ENCODE peak calls at places on chromosome 16, in five cellular contexts. A is right atrium auricular region, O is ascending aorta, P is Panc1, G is AG10803. E is an unnamed sample.
A peak's percentile ranks its signal among the peaks of the same experiment; 100 is the strongest.

GRCh38 chr16:27543801-27544200 is 5.9 kb downstream of the GTF3C1 start:
- DNase-seq in A (no peak), O (no peak), P (no peak), G (no peak), E (no peak)

GRCh38 chr16:66116163-66116792 is 250.2 kb upstream of the CDH5 start:
- DNase-seq in A (no peak), O (no peak), P (no peak), G (peak; percentile 43), E (no peak)

GRCh38 chr16:70589998-70590471 is 56.3 kb upstream of the IL34 start:
- DNase-seq in A (no peak), O (peak; percentile 69), P (no peak), G (peak; percentile 47), E (peak; percentile 15)

GRCh38 chr16:24499193-24499814 is 40.1 kb upstream of the RBBP6 start:
- DNase-seq in A (no peak), O (no peak), P (no peak), G (peak; percentile 16), E (no peak)

GRCh38 chr16:30658731-30659506 is 688 bp downstream of the FBRS start:
- DNase-seq in A (peak; percentile 87), O (peak; percentile 94), P (no peak), G (peak; percentile 98), E (peak; percentile 78)

GRCh38 chr16:9650284-9650683 is 531.9 kb downstream of the GRIN2A start:
- DNase-seq in A (no peak), O (no peak), P (no peak), G (no peak), E (no peak)

GRCh38 chr16:53415504-53415903 is 18.8 kb upstream of the RBL2 start:
- DNase-seq in A (no peak), O (no peak), P (no peak), G (no peak), E (no peak)

GRCh38 chr16:88067530-88068411 is 116.5 kb downstream of the BANP start:
- DNase-seq in A (no peak), O (no peak), P (no peak), G (no peak), E (no peak)

GRCh38 chr16:46496701-46497100 is 124.5 kb downstream of the SHCBP1 start:
- DNase-seq in A (no peak), O (no peak), P (no peak), G (no peak), E (no peak)

GRCh38 chr16:11632455-11632921 is 35.8 kb upstream of the SNN start:
- DNase-seq in A (peak; percentile 75), O (peak; percentile 83), P (no peak), G (peak; percentile 82), E (peak; percentile 36)

GRCh38 chr16:14676633-14677032 is 17.5 kb downstream of the PLA2G10 start:
- DNase-seq in A (no peak), O (no peak), P (no peak), G (no peak), E (no peak)

GRCh38 chr16:85640606-85641005 is 27.5 kb downstream of the GSE1 start:
- DNase-seq in A (no peak), O (no peak), P (no peak), G (no peak), E (no peak)

GRCh38 chr16:89495121-89495520 is 4.8 kb upstream of the ANKRD11 start:
- DNase-seq in A (no peak), O (no peak), P (no peak), G (peak; percentile 82), E (no peak)

GRCh38 chr16:32116080-32116479 is 137.0 kb upstream of the TP53TG3D start:
- DNase-seq in A (no peak), O (no peak), P (no peak), G (no peak), E (no peak)

GRCh38 chr16:3819741-3820724 is 60.5 kb downstream of the CREBBP start:
- DNase-seq in A (no peak), O (no peak), P (peak; percentile 24), G (peak; percentile 85), E (peak; percentile 48)

GRCh38 chr16:48558269-48558915 is 51.6 kb downstream of the N4BP1 start:
- DNase-seq in A (no peak), O (no peak), P (no peak), G (peak; percentile 79), E (no peak)
- H3K4me3 ChIP-seq in A (no peak overlapping the region), O (no peak overlapping the region), P (no peak overlapping the region), G (no peak overlapping the region), E (no peak overlapping the region)

GRCh38 chr16:1971678-1972489 is at the start of gene TBL3:
- DNase-seq in A (peak; percentile 95), O (peak; percentile 97), P (no peak), G (peak; percentile 93), E (peak; percentile 49)
- TF ChIP-seq CTCF in A (no peak), O (no peak), P (no peak), G (no peak), E (no peak)

GRCh38 chr16:51544850-51545467 is 393.9 kb upstream of the SALL1 start:
- DNase-seq in A (no peak), O (no peak), P (no peak), G (no peak), E (no peak)
- H3K4me3 ChIP-seq in A (no peak overlapping the region), O (no peak overlapping the region), P (no peak overlapping the region), G (no peak overlapping the region), E (no peak overlapping the region)

DNA sequence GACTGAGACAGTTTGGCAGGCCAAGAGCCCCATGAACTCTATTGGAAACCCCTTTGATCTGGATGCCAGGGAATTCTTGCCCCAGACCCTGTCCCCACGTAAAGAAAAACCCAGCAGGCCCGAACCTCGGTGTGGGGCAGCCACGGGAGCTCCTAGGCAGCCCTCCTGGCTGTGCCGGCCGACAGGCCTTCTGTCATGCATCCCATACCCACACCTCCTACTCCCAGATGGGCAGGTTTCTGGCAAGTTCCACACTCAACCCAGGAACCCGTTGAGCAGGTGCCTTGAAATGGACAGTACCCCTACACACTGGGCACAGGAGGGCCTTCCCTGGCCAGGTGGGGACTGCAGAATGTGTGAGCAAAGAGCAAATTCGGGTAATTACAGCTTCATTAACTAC is 23.6 kb upstream of the ATP2C2 start:
- DNase-seq in A (no peak), O (no peak), P (no peak), G (no peak), E (no peak)
- TF ChIP-seq CTCF in A (no peak), O (no peak), P (no peak), G (no peak), E (no peak)

DNA sequence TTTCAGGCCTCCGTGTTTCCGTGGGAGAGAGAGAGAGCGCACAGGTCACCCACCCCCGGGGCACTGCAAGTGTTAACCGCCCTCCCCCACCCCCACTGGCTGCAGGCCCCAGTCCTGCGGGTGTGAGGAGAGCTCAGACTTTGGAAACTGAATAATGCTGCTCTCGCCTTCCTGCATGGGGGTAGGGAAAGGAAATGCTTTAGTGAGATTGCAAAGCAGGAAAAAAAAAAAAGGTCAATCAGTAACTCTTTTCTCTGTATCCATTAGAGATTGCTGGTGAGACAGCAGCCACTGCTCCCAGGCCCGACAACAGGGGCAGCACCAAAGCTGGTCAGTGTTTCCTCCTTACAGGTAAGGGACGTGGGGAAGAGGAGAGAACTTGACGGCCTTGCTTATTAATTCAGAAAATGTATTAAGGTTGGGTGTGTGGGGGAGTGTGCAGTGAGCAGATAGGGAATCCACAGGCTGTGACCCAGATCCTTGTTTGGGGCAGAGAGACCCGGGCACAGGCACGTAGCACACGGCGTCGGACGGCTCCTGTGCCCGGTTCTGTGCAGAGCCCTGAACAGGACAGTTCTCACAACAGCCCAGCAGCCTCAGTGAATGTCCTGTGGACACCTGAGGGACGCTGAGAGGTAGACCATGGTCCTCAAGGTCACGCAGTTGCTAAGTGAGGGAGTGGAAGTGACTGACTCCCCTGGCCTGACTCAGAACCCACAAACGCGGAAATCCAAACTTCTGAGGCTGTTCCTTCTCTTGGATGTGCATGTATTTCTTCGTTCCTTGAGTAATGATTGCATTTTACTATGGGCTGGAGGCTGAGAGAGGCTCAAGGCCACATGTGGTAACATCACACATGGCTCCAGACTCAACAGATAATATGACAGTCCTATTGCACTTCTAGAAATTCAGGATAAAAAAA is 156.5 kb downstream of the FOXL1 start:
- DNase-seq in A (no peak), O (no peak), P (no peak), G (no peak), E (no peak)
- H3K4me3 ChIP-seq in A (no peak overlapping the region), O (no peak overlapping the region), P (no peak overlapping the region), G (no peak overlapping the region), E (peak overlapping the region; percentile 56)